ENCODE peak calls at places on chromosomes 5 and 9, in six cellular contexts. One of them, this sample, is unnamed.

GRCh38 chr9:135084881-135085760 is 2.3 kb upstream of the OLFM1 start:
- ATAC-seq in A549: no peak
- ATAC-seq in K562: no peak
- ATAC-seq in upper lobe of left lung: no peak
- ATAC-seq in gastrocnemius medialis: no peak
- ATAC-seq in heart left ventricle: no peak
- ATAC-seq in this sample: no peak

GRCh38 chr9:77176686-77177142 is 620 bp upstream of the VPS13A start:
- ATAC-seq in heart left ventricle: no peak
- ATAC-seq in upper lobe of left lung: no peak
- ATAC-seq in A549: peak
- ATAC-seq in K562: no peak
- ATAC-seq in gastrocnemius medialis: peak
- ATAC-seq in this sample: no peak

GRCh38 chr5:77972545-77973252 is 196.6 kb upstream of the TBCA start:
- ATAC-seq in A549: no peak
- ATAC-seq in gastrocnemius medialis: no peak
- ATAC-seq in upper lobe of left lung: peak
- ATAC-seq in heart left ventricle: no peak
- ATAC-seq in K562: peak
- ATAC-seq in this sample: peak

GRCh38 chr9:77475641-77476473 is 172.3 kb downstream of the GNA14 start:
- ATAC-seq in upper lobe of left lung: no peak
- ATAC-seq in K562: no peak
- ATAC-seq in A549: no peak
- ATAC-seq in heart left ventricle: no peak
- ATAC-seq in gastrocnemius medialis: no peak
- ATAC-seq in this sample: no peak

GRCh38 chr5:2181164-2181956 is 298.6 kb upstream of the IRX4 start:
- ATAC-seq in K562: no peak
- ATAC-seq in heart left ventricle: no peak
- ATAC-seq in gastrocnemius medialis: no peak
- ATAC-seq in A549: no peak
- ATAC-seq in upper lobe of left lung: no peak
- ATAC-seq in this sample: no peak

GRCh38 chr9:95341262-95342011 is 23.9 kb upstream of the FANCC start:
- ATAC-seq in K562: peak
- ATAC-seq in gastrocnemius medialis: no peak
- ATAC-seq in A549: peak
- ATAC-seq in upper lobe of left lung: no peak
- ATAC-seq in heart left ventricle: no peak
- ATAC-seq in this sample: peak

GRCh38 chr5:172646716-172647285 is 5.7 kb downstream of the NEURL1B start:
- ATAC-seq in heart left ventricle: peak
- ATAC-seq in upper lobe of left lung: no peak
- ATAC-seq in K562: peak
- ATAC-seq in gastrocnemius medialis: no peak
- ATAC-seq in A549: peak
- ATAC-seq in this sample: peak

GRCh38 chr9:121192959-121193645 is 8.6 kb downstream of the RAB14 start:
- ATAC-seq in upper lobe of left lung: no peak
- ATAC-seq in gastrocnemius medialis: no peak
- ATAC-seq in K562: no peak
- ATAC-seq in A549: no peak
- ATAC-seq in heart left ventricle: no peak
- ATAC-seq in this sample: no peak

GRCh38 chr9:109966643-109967368 is 186.8 kb downstream of the PALM2AKAP2 start:
- ATAC-seq in heart left ventricle: no peak
- ATAC-seq in A549: no peak
- ATAC-seq in K562: no peak
- ATAC-seq in gastrocnemius medialis: no peak
- ATAC-seq in upper lobe of left lung: no peak
- ATAC-seq in this sample: no peak

GRCh38 chr9:75087279-75087823 is 604 bp downstream of the NMRK1 start:
- ATAC-seq in K562: no peak
- ATAC-seq in upper lobe of left lung: no peak
- ATAC-seq in gastrocnemius medialis: peak
- ATAC-seq in A549: peak
- ATAC-seq in heart left ventricle: peak
- ATAC-seq in this sample: no peak

GRCh38 chr5:181243521-181244307 is at the start of gene RACK1:
- ATAC-seq in heart left ventricle: peak
- ATAC-seq in K562: peak
- ATAC-seq in A549: peak
- ATAC-seq in upper lobe of left lung: peak
- ATAC-seq in gastrocnemius medialis: peak
- ATAC-seq in this sample: peak

GRCh38 chr9:20760246-20760901 is 76.3 kb downstream of the FOCAD start:
- ATAC-seq in A549: no peak
- ATAC-seq in K562: no peak
- ATAC-seq in upper lobe of left lung: no peak
- ATAC-seq in gastrocnemius medialis: no peak
- ATAC-seq in heart left ventricle: no peak
- ATAC-seq in this sample: no peak

GRCh38 chr9:137293482-137294090 is 8.5 kb downstream of the NRARP start:
- ATAC-seq in K562: no peak
- ATAC-seq in upper lobe of left lung: peak
- ATAC-seq in A549: no peak
- ATAC-seq in gastrocnemius medialis: no peak
- ATAC-seq in heart left ventricle: no peak
- ATAC-seq in this sample: no peak

GRCh38 chr5:154683101-154683757 is 71.9 kb upstream of the LARP1 start:
- ATAC-seq in heart left ventricle: no peak
- ATAC-seq in gastrocnemius medialis: peak
- ATAC-seq in A549: peak
- ATAC-seq in upper lobe of left lung: no peak
- ATAC-seq in K562: peak
- ATAC-seq in this sample: no peak

GRCh38 chr5:142295084-142295758 is 29.6 kb downstream of the SPRY4 start:
- ATAC-seq in A549: no peak
- ATAC-seq in K562: peak
- ATAC-seq in upper lobe of left lung: no peak
- ATAC-seq in heart left ventricle: peak
- ATAC-seq in gastrocnemius medialis: no peak
- ATAC-seq in this sample: no peak

GRCh38 chr5:91110709-91111108 is 272.4 kb downstream of the ARRDC3 start:
- ATAC-seq in K562: no peak
- ATAC-seq in A549: peak
- ATAC-seq in gastrocnemius medialis: peak
- ATAC-seq in upper lobe of left lung: no peak
- ATAC-seq in heart left ventricle: peak
- ATAC-seq in this sample: peak

GRCh38 chr5:1507961-1508678 is 15.6 kb downstream of the LPCAT1 start:
- ATAC-seq in A549: no peak
- ATAC-seq in upper lobe of left lung: no peak
- ATAC-seq in gastrocnemius medialis: no peak
- ATAC-seq in heart left ventricle: no peak
- ATAC-seq in K562: no peak
- ATAC-seq in this sample: no peak

GRCh38 chr9:22158983-22159382 is 149.9 kb upstream of the CDKN2B start:
- ATAC-seq in heart left ventricle: peak
- ATAC-seq in upper lobe of left lung: peak
- ATAC-seq in K562: no peak
- ATAC-seq in gastrocnemius medialis: peak
- ATAC-seq in A549: peak
- ATAC-seq in this sample: peak

GRCh38 chr5:180394031-180394636 is 41.0 kb upstream of the GFPT2 start:
- ATAC-seq in gastrocnemius medialis: no peak
- ATAC-seq in upper lobe of left lung: no peak
- ATAC-seq in heart left ventricle: no peak
- ATAC-seq in A549: no peak
- ATAC-seq in K562: no peak
- ATAC-seq in this sample: no peak

GRCh38 chr5:39052141-39052540 is 22.1 kb downstream of the RICTOR start:
- ATAC-seq in upper lobe of left lung: no peak
- ATAC-seq in A549: peak
- ATAC-seq in heart left ventricle: no peak
- ATAC-seq in gastrocnemius medialis: no peak
- ATAC-seq in K562: no peak
- ATAC-seq in this sample: no peak

GRCh38 chr9:121732383-121732782 is 80.9 kb downstream of the DAB2IP start:
- ATAC-seq in gastrocnemius medialis: no peak
- ATAC-seq in A549: no peak
- ATAC-seq in upper lobe of left lung: no peak
- ATAC-seq in heart left ventricle: no peak
- ATAC-seq in K562: no peak
- ATAC-seq in this sample: no peak

GRCh38 chr5:63220244-63220643 is 641.6 kb downstream of the LRRC70 start:
- ATAC-seq in upper lobe of left lung: no peak
- ATAC-seq in heart left ventricle: no peak
- ATAC-seq in K562: no peak
- ATAC-seq in A549: no peak
- ATAC-seq in gastrocnemius medialis: no peak
- ATAC-seq in this sample: no peak

GRCh38 chr5:63211413-63212132 is 633.0 kb downstream of the LRRC70 start:
- ATAC-seq in A549: no peak
- ATAC-seq in upper lobe of left lung: no peak
- ATAC-seq in heart left ventricle: no peak
- ATAC-seq in gastrocnemius medialis: no peak
- ATAC-seq in K562: no peak
- ATAC-seq in this sample: no peak

GRCh38 chr5:63213256-63213655 is 634.6 kb downstream of the LRRC70 start:
- ATAC-seq in gastrocnemius medialis: no peak
- ATAC-seq in A549: no peak
- ATAC-seq in K562: no peak
- ATAC-seq in upper lobe of left lung: no peak
- ATAC-seq in heart left ventricle: no peak
- ATAC-seq in this sample: no peak

DNA sequence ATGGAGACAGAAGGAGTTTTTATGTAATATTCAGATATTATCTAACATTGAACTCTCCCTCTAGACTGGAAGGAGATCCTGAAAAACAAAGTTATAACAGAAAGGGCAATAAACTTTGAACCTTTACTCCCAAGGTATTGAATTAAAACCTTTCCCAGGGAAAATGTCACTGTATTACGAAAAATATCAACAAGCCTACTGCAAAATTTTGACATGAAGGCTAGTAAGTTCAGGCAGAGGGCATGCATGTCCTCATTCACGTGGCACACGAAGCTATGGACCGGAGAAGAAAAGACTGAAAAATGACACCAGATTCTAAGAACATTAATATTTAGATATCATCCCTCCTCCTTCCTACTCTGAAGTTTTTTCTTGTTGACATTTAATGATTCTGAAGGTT is 638.8 kb downstream of the LRRC70 start:
- ATAC-seq in K562: no peak
- ATAC-seq in heart left ventricle: no peak
- ATAC-seq in gastrocnemius medialis: no peak
- ATAC-seq in upper lobe of left lung: no peak
- ATAC-seq in A549: no peak
- ATAC-seq in this sample: no peak
- TF ChIP-seq CTCF in K562: no peak
- TF ChIP-seq CTCF in heart left ventricle: no peak
- TF ChIP-seq CTCF in gastrocnemius medialis: no peak
- TF ChIP-seq CTCF in upper lobe of left lung: no peak
- TF ChIP-seq CTCF in A549: no peak
- TF ChIP-seq CTCF in this sample: no peak

DNA sequence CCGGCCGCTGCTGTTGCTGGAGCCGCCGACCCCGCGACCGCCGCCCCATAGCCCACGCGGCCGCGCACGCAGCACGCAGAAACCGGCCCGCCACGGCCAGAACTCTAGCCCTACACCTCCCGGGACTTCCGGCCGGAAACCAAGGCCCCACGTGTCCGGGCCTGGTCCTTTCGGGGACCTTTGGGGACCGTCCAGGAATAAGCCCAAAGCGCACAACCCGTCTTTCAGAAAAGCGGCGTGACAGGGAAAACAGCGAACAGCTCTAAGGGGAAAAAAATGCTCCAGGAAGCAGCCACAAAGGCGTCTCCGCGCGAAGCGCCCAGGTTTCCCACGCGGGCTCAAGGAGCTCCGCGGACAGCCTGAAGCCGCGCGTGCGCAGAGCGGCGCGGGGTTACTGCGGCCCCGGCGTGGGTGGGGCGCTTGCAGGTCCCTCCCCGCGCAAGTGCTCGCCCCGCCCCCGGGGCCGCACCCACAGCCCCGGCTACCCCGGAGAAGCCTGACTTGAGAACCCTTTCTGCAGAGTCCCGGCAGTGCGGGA is at the start of the genes NSUN2 and SRD5A1:
- ATAC-seq in heart left ventricle: peak
- ATAC-seq in A549: peak
- ATAC-seq in upper lobe of left lung: peak
- ATAC-seq in K562: peak
- ATAC-seq in gastrocnemius medialis: peak
- ATAC-seq in this sample: peak
- TF ChIP-seq POLR2A in heart left ventricle: no peak
- TF ChIP-seq POLR2A in A549: peak
- TF ChIP-seq POLR2A in upper lobe of left lung: peak
- TF ChIP-seq POLR2A in K562: peak
- TF ChIP-seq POLR2A in gastrocnemius medialis: peak
- TF ChIP-seq POLR2A in this sample: peak

GRCh38 chr5:139849501-139849900 is 53.9 kb downstream of the PSD2 start:
- ATAC-seq in upper lobe of left lung: no peak
- ATAC-seq in gastrocnemius medialis: no peak
- ATAC-seq in K562: no peak
- ATAC-seq in A549: peak
- ATAC-seq in heart left ventricle: no peak
- ATAC-seq in this sample: no peak
- H3K4me3 ChIP-seq in upper lobe of left lung: no peak
- H3K4me3 ChIP-seq in gastrocnemius medialis: no peak
- H3K4me3 ChIP-seq in K562: no peak
- H3K4me3 ChIP-seq in A549: no peak
- H3K4me3 ChIP-seq in heart left ventricle: no peak
- H3K4me3 ChIP-seq in this sample: no peak

GRCh38 chr9:105359899-105360298 is 87.9 kb upstream of the FSD1L start:
- ATAC-seq in upper lobe of left lung: no peak
- ATAC-seq in A549: no peak
- ATAC-seq in gastrocnemius medialis: no peak
- ATAC-seq in K562: no peak
- ATAC-seq in heart left ventricle: no peak
- ATAC-seq in this sample: no peak

GRCh38 chr9:105361873-105362272 is 86.0 kb upstream of the FSD1L start:
- ATAC-seq in upper lobe of left lung: no peak
- ATAC-seq in gastrocnemius medialis: no peak
- ATAC-seq in A549: no peak
- ATAC-seq in K562: no peak
- ATAC-seq in heart left ventricle: no peak
- ATAC-seq in this sample: no peak

GRCh38 chr9:105357937-105358336 is 89.9 kb upstream of the FSD1L start:
- ATAC-seq in K562: no peak
- ATAC-seq in A549: no peak
- ATAC-seq in gastrocnemius medialis: no peak
- ATAC-seq in upper lobe of left lung: no peak
- ATAC-seq in heart left ventricle: no peak
- ATAC-seq in this sample: no peak

GRCh38 chr9:105362470-105362869 is 85.4 kb upstream of the FSD1L start:
- ATAC-seq in heart left ventricle: no peak
- ATAC-seq in upper lobe of left lung: no peak
- ATAC-seq in A549: no peak
- ATAC-seq in K562: no peak
- ATAC-seq in gastrocnemius medialis: no peak
- ATAC-seq in this sample: no peak

DNA sequence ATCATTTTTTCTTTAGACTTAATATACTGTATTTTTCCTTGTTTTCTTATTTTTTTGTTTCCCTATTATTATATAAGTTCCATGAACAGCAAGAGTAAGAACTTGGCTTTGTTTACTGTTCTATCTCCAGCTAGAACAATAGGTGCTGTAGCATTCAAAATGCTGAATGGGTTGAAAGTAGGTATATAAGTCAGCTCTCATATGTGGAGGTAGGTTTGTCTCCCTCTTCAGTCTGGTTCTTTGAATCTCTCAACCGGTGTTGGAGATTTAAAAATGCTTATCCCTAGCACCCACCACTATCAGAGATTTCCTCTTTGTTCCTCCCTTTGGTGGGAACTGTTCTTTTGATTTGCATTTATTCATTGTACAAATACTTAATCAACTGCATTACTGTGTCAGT is 87.5 kb upstream of the FSD1L start:
- ATAC-seq in gastrocnemius medialis: no peak
- ATAC-seq in upper lobe of left lung: no peak
- ATAC-seq in A549: peak
- ATAC-seq in K562: no peak
- ATAC-seq in heart left ventricle: no peak
- ATAC-seq in this sample: no peak
- TF ChIP-seq CTCF in gastrocnemius medialis: no peak
- TF ChIP-seq CTCF in upper lobe of left lung: no peak
- TF ChIP-seq CTCF in A549: no peak
- TF ChIP-seq CTCF in K562: no peak
- TF ChIP-seq CTCF in heart left ventricle: no peak
- TF ChIP-seq CTCF in this sample: no peak

This sample was measured in gastroesophageal sphincter.